ENCODE peak calls at places on chromosomes 2 and 18, in five cellular contexts. P, Q, G, L and K are unnamed samples.

GRCh38 chr2:224938670-224939309 is 103.5 kb downstream of the DOCK10 start:
- DNase-seq in Q (no peak), P (peak; percentile 60), G (no peak), L (no peak), K (no peak)

GRCh38 chr2:72181616-72182015 is 34.0 kb upstream of the CYP26B1 start:
- DNase-seq in G (no peak), Q (no peak), L (no peak), P (no peak), K (no peak)

GRCh38 chr2:98900721-98901120 is 35.3 kb downstream of the CRACDL start:
- DNase-seq in L (no peak), Q (no peak), G (no peak), P (no peak), K (peak; percentile 18)

GRCh38 chr18:8389391-8390340 is 219.6 kb upstream of the RAB12 start:
- DNase-seq in Q (peak; percentile 25), L (peak; percentile 87), G (peak; percentile 45), P (peak; percentile 85), K (peak; percentile 56)

GRCh38 chr18:8260319-8260718 is 348.9 kb upstream of the RAB12 start:
- DNase-seq in L (no peak), G (no peak), P (no peak), Q (peak; percentile 16), K (no peak)

GRCh38 chr2:223084873-223085272 is 32.9 kb downstream of the KCNE4 start:
- DNase-seq in Q (no peak), L (no peak), P (no peak), G (peak; percentile 26), K (no peak)

GRCh38 chr2:57465067-57465466 is 581.5 kb upstream of the VRK2 start:
- DNase-seq in L (no peak), G (no peak), Q (no peak), P (no peak), K (no peak)

GRCh38 chr18:43668866-43669265 is 391.6 kb upstream of the SYT4 start:
- DNase-seq in Q (no peak), G (no peak), P (no peak), L (no peak), K (no peak)

GRCh38 chr2:220891405-220891804 is 680.7 kb downstream of the EPHA4 start:
- DNase-seq in G (no peak), Q (peak; percentile 85), P (peak; percentile 60), L (no peak), K (no peak)

GRCh38 chr2:161283926-161284325 is 24.3 kb upstream of the PSMD14 start:
- DNase-seq in G (no peak), P (no peak), Q (no peak), L (no peak), K (no peak)

GRCh38 chr2:101152195-101153076 is 1.3 kb upstream of the TBC1D8 start:
- DNase-seq in P (peak; percentile 74), Q (no peak), L (peak; percentile 74), G (peak; percentile 31), K (peak; percentile 65)

GRCh38 chr2:143808166-143808565 is 678.9 kb downstream of the ARHGAP15 start:
- DNase-seq in P (no peak), G (no peak), Q (no peak), L (no peak), K (no peak)

GRCh38 chr2:205702576-205702975 is 20.3 kb downstream of the NRP2 start:
- DNase-seq in G (no peak), P (no peak), L (no peak), Q (no peak), K (no peak)

GRCh38 chr2:163345795-163346573 is 389.8 kb downstream of the FIGN start:
- DNase-seq in L (no peak), G (no peak), Q (no peak), P (peak; percentile 76), K (no peak)

GRCh38 chr2:147100406-147101035 is 744.3 kb upstream of the ACVR2A start:
- DNase-seq in L (no peak), G (no peak), P (no peak), Q (no peak), K (no peak)

GRCh38 chr2:241616168-241617125 is 20.5 kb downstream of the THAP4 start:
- DNase-seq in P (no peak), L (no peak), G (no peak), Q (no peak), K (no peak)

GRCh38 chr2:225165052-225165451 is 122.8 kb upstream of the DOCK10 start:
- DNase-seq in Q (no peak), G (no peak), L (no peak), P (no peak), K (no peak)

GRCh38 chr2:10028407-10028987 is 14.9 kb upstream of the KLF11 start:
- DNase-seq in L (no peak), G (no peak), P (peak; percentile 40), Q (no peak), K (peak; percentile 43)

GRCh38 chr2:26691881-26692813 is at the start of gene KCNK3:
- DNase-seq in P (peak; percentile 92), Q (no peak), L (peak; percentile 48), G (peak; percentile 72), K (no peak)

GRCh38 chr2:143375376-143375880 is 246.2 kb downstream of the ARHGAP15 start:
- DNase-seq in Q (no peak), P (no peak), G (no peak), L (no peak), K (no peak)

GRCh38 chr2:27720004-27720551 is 51.4 kb upstream of the MRPL33 start:
- DNase-seq in Q (peak; percentile 94), L (no peak), G (no peak), P (no peak), K (peak; percentile 89)

GRCh38 chr18:35458677-35459441 is 38.9 kb downstream of the INO80C start:
- DNase-seq in P (no peak), L (peak; percentile 23), Q (peak; percentile 72), G (no peak), K (peak; percentile 88)

GRCh38 chr2:199370150-199370780 is 87.5 kb downstream of the SATB2 start:
- DNase-seq in G (no peak), L (no peak), Q (no peak), P (no peak), K (no peak)

GRCh38 chr18:23619388-23619873 is 33.1 kb upstream of the NPC1 start:
- DNase-seq in L (peak; percentile 67), Q (no peak), P (peak; percentile 57), G (no peak), K (no peak)

GRCh38 chr2:30456578-30456977 is 9.5 kb downstream of the LCLAT1 start:
- DNase-seq in P (no peak), L (no peak), G (no peak), Q (no peak), K (no peak)

GRCh38 chr2:171583566-171583965 is 61.3 kb downstream of the CYBRD1 start:
- DNase-seq in Q (no peak), G (no peak), P (no peak), L (no peak), K (no peak)

GRCh38 chr2:9230881-9231280 is 24.3 kb downstream of the ASAP2 start:
- DNase-seq in L (no peak), Q (no peak), P (no peak), G (no peak), K (no peak)

GRCh38 chr18:11883153-11883552 is 25.0 kb downstream of the MPPE1 start:
- DNase-seq in P (no peak), L (no peak), Q (no peak), G (no peak), K (peak; percentile 42)

GRCh38 chr2:33444961-33445360 is 31.5 kb upstream of the RASGRP3 start:
- DNase-seq in Q (no peak), G (no peak), L (no peak), P (no peak), K (no peak)

GRCh38 chr2:108301558-108301957 is 12.9 kb downstream of the SULT1C2 start:
- DNase-seq in L (no peak), G (no peak), P (no peak), Q (no peak), K (no peak)

GRCh38 chr2:141968377-141968920 is 162.4 kb downstream of the LRP1B start:
- DNase-seq in L (no peak), P (no peak), G (no peak), Q (no peak), K (no peak)

GRCh38 chr2:234252766-234253165 is 202.3 kb downstream of the SPP2 start:
- DNase-seq in L (no peak), P (no peak), Q (no peak), G (peak; percentile 85), K (no peak)

GRCh38 chr2:190277234-190278112 is 42.2 kb downstream of the HIBCH start:
- DNase-seq in Q (no peak), P (peak; percentile 61), L (no peak), G (no peak), K (peak; percentile 40)

GRCh38 chr2:187527262-187527661 is 27.0 kb downstream of the TFPI start:
- DNase-seq in P (peak; percentile 43), G (no peak), Q (no peak), L (no peak), K (no peak)
- H3K4me3 ChIP-seq in P (peak overlapping the region; percentile 13), G (no peak overlapping the region), Q (no peak overlapping the region), L (no peak overlapping the region), K (no peak overlapping the region)

GRCh38 chr2:102463160-102463559 is 9.9 kb upstream of the SLC9A4 start:
- DNase-seq in Q (no peak), P (no peak), G (no peak), L (no peak), K (no peak)
- H3K27me3 ChIP-seq in Q (peaks cover 2% of the 10 kb centered on the region), P (no peaks in the 10 kb centered on the region), G (no peaks in the 10 kb centered on the region), L (no peaks in the 10 kb centered on the region), K (no peaks in the 10 kb centered on the region)

GRCh38 chr18:31100598-31101147 is 1.5 kb downstream of the DSC2 start:
- DNase-seq in Q (no peak), L (no peak), G (peak; percentile 31), P (peak; percentile 74), K (no peak)
- H3K4me3 ChIP-seq in Q (peak overlapping the region; percentile 88), L (peak overlapping the region; percentile 70), G (peak overlapping the region; percentile 53), P (peak overlapping the region; percentile 90), K (peak overlapping the region; percentile 42)

GRCh38 chr2:156325671-156326385 is 6.7 kb downstream of the NR4A2 start:
- DNase-seq in G (no peak), P (no peak), L (no peak), Q (no peak), K (no peak)
- H3K27me3 ChIP-seq in G (no peaks in the 10 kb centered on the region), P (peaks cover 100% of the 10 kb centered on the region), L (no peaks in the 10 kb centered on the region), Q (peaks cover 89% of the 10 kb centered on the region), K (peaks cover 10% of the 10 kb centered on the region)

DNA sequence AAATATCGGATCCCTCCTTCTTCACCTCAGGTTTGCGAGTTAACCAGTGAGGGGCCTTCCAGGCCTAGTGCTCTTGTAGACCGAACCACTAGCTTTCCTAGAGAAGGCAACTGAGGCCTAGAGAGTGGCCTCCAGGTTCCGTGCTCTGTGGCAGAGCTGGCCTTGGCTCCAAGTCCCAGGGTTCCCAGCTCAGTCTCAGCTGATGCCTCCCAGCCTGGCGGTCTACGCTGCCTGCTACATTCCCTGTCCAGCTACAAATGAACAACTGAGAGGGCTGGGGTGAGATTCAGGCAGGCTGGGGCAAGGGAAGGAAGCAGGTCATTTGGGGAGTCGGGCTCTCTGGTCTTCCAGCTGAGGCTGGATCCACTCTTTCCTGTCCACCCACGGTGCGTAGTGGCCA is 2.3 kb downstream of the STEAP3 start:
- DNase-seq in G (no peak), Q (no peak), P (no peak), L (no peak), K (no peak)
- H3K4me3 ChIP-seq in G (no peak overlapping the region), Q (no peak overlapping the region), P (no peak overlapping the region), L (no peak overlapping the region), K (no peak overlapping the region)

DNA sequence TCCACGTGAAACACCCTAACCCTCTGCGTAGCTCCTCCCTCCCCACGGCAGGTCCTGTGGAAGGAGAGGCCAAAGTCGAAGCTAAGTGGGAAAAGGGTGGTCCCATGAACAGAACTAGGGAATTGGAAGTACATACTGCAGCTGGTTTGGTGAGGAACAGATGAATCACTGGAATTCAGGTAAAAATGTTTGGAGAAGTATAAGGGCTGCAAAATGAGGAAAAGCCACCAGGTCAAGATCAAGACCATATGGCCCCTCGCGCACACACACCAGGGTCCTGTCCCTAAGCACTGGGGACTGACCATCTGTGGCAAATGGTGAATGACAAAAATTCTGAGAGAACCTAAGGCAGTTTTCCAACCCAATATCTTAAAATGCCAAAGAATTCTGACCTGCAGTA is 3.1 kb downstream of the PARD6G start:
- DNase-seq in L (peak; percentile 3), P (no peak), Q (no peak), G (no peak), K (no peak)
- H3K27me3 ChIP-seq in L (no peaks in the 10 kb centered on the region), P (peaks cover 14% of the 10 kb centered on the region), Q (peaks cover 8% of the 10 kb centered on the region), G (no peaks in the 10 kb centered on the region), K (no peaks in the 10 kb centered on the region)